ENCODE peak calls at places on chromosome 4, in seven cellular contexts. S, Q, C, M, U, F and I are unnamed samples.

GRCh38 chr4:151678048-151678853 is 82.6 kb downstream of the GATB start:
- DNase-seq in S (no peak), C (no peak), Q (no peak), M (no peak), F (no peak), U (no peak), I (peak; percentile 50)

GRCh38 chr4:1043658-1044468 is 32.4 kb downstream of the FGFRL1 start:
- DNase-seq in U (peak; percentile 91), S (peak; percentile 5), C (peak; percentile 99), Q (no peak), M (no peak), F (no peak), I (peak; percentile 91)

GRCh38 chr4:835148-836002 is 9.4 kb upstream of the CPLX1 start:
- DNase-seq in C (no peak), U (peak; percentile 62), S (no peak), M (no peak), F (no peak), Q (no peak), I (no peak)

GRCh38 chr4:119300072-119300387 is 21.9 kb downstream of the FABP2 start:
- DNase-seq in S (no peak), M (no peak), U (no peak), Q (no peak), F (no peak), C (peak; percentile 51), I (peak; percentile 90)

GRCh38 chr4:37441231-37442061 is 196.9 kb downstream of the NWD2 start:
- DNase-seq in Q (no peak), U (no peak), F (no peak), S (no peak), M (no peak), C (no peak), I (no peak)

GRCh38 chr4:174512745-174513144 is 9.5 kb downstream of the HPGD start:
- DNase-seq in F (no peak), U (no peak), C (no peak), S (no peak), Q (no peak), M (no peak), I (no peak)

GRCh38 chr4:128715616-128716015 is 93.9 kb upstream of the JADE1 start:
- DNase-seq in Q (no peak), S (no peak), M (no peak), C (no peak), U (no peak), F (no peak), I (no peak)

GRCh38 chr4:1504786-1505500 is 98.7 kb upstream of the NKX1-1 start:
- DNase-seq in M (no peak), Q (no peak), S (no peak), F (no peak), U (peak; percentile 46), C (no peak), I (peak; percentile 70)

GRCh38 chr4:5036239-5036638 is 15.0 kb upstream of the STK32B start:
- DNase-seq in C (no peak), Q (no peak), U (no peak), M (no peak), S (no peak), F (no peak), I (peak; percentile 23)

GRCh38 chr4:74527049-74527448 is 82.1 kb downstream of the AREG start:
- DNase-seq in F (no peak), M (no peak), S (no peak), C (no peak), Q (no peak), U (no peak), I (no peak)

GRCh38 chr4:129095811-129096454 is at the start of gene C4orf33:
- DNase-seq in M (peak; percentile 64), F (peak; percentile 55), Q (peak; percentile 30), S (peak; percentile 40), U (peak; percentile 61), C (peak; percentile 67), I (peak; percentile 93)

GRCh38 chr4:17059192-17059634 is 160.8 kb upstream of the LDB2 start:
- DNase-seq in M (no peak), F (no peak), S (no peak), C (no peak), Q (no peak), U (no peak), I (no peak)

GRCh38 chr4:26803462-26803861 is 57.2 kb upstream of the STIM2 start:
- DNase-seq in S (no peak), U (no peak), F (no peak), M (no peak), Q (no peak), C (no peak), I (no peak)

GRCh38 chr4:24208691-24209090 is 318.8 kb upstream of the PPARGC1A start:
- DNase-seq in M (no peak), S (no peak), U (no peak), Q (no peak), F (no peak), C (no peak), I (no peak)

GRCh38 chr4:8690216-8690786 is 97.7 kb downstream of the CPZ start:
- DNase-seq in M (no peak), U (peak; percentile 60), C (no peak), Q (no peak), F (no peak), S (no peak), I (no peak)

GRCh38 chr4:83581411-83582288 is 45.7 kb downstream of the GPAT3 start:
- DNase-seq in F (no peak), S (no peak), C (no peak), M (no peak), Q (no peak), U (no peak), I (no peak)

GRCh38 chr4:184282251-184282713 is 64.6 kb upstream of the ENPP6 start:
- DNase-seq in C (peak; percentile 25), U (peak; percentile 60), M (peak; percentile 13), F (peak; percentile 64), Q (no peak), S (no peak), I (no peak)

GRCh38 chr4:75736862-75737261 is 12.5 kb downstream of the USO1 start:
- DNase-seq in S (no peak), Q (no peak), M (no peak), U (no peak), F (no peak), C (no peak), I (no peak)

GRCh38 chr4:5511791-5512190 is 196.6 kb downstream of the EVC2 start:
- DNase-seq in U (no peak), F (no peak), Q (no peak), M (no peak), C (no peak), S (no peak), I (no peak)